ENCODE peak calls at places on chromosomes 7 and 10, in five cellular contexts. One of them, this sample, is unnamed. For H3K27me3, the result is how much of the 10 kb centered on the place peaks cover.

GRCh38 chr10:133235265-133235664 is 2.4 kb upstream of the VENTX start:
- DNase-seq in astrocyte: no peak
- DNase-seq in ovary: no peak
- DNase-seq in H9: no peak
- DNase-seq in Peyer's patch: no peak
- DNase-seq in this sample: no peak

GRCh38 chr7:132009778-132010177 is 453.4 kb upstream of the PODXL start:
- DNase-seq in Peyer's patch: no peak
- DNase-seq in ovary: no peak
- DNase-seq in H9: no peak
- DNase-seq in astrocyte: peak
- DNase-seq in this sample: no peak

GRCh38 chr7:27677912-27678612 is 15.4 kb upstream of the HIBADH start:
- DNase-seq in astrocyte: peak
- DNase-seq in H9: no peak
- DNase-seq in ovary: no peak
- DNase-seq in Peyer's patch: no peak
- DNase-seq in this sample: peak

GRCh38 chr10:131746785-131747184 is 154.0 kb upstream of the PPP2R2D start:
- DNase-seq in Peyer's patch: no peak
- DNase-seq in astrocyte: no peak
- DNase-seq in ovary: no peak
- DNase-seq in H9: no peak
- DNase-seq in this sample: no peak

GRCh38 chr10:112548535-112549276 is 101.7 kb downstream of the VTI1A start:
- DNase-seq in H9: no peak
- DNase-seq in astrocyte: no peak
- DNase-seq in Peyer's patch: no peak
- DNase-seq in ovary: no peak
- DNase-seq in this sample: no peak

GRCh38 chr7:22972207-22972606 is 41.7 kb downstream of the HYCC1 start:
- DNase-seq in ovary: no peak
- DNase-seq in astrocyte: no peak
- DNase-seq in Peyer's patch: no peak
- DNase-seq in H9: no peak
- DNase-seq in this sample: no peak

GRCh38 chr7:28988818-28989595 is 30.9 kb upstream of the TRIL start:
- DNase-seq in astrocyte: peak
- DNase-seq in H9: no peak
- DNase-seq in ovary: no peak
- DNase-seq in Peyer's patch: no peak
- DNase-seq in this sample: peak

GRCh38 chr7:15685358-15686181 is 913 bp downstream of the MEOX2 start:
- DNase-seq in H9: peak
- DNase-seq in astrocyte: peak
- DNase-seq in ovary: peak
- DNase-seq in Peyer's patch: no peak
- DNase-seq in this sample: peak

GRCh38 chr10:93757766-93758509 is at the start of gene LGI1:
- DNase-seq in ovary: no peak
- DNase-seq in Peyer's patch: no peak
- DNase-seq in H9: no peak
- DNase-seq in astrocyte: no peak
- DNase-seq in this sample: no peak

DNA sequence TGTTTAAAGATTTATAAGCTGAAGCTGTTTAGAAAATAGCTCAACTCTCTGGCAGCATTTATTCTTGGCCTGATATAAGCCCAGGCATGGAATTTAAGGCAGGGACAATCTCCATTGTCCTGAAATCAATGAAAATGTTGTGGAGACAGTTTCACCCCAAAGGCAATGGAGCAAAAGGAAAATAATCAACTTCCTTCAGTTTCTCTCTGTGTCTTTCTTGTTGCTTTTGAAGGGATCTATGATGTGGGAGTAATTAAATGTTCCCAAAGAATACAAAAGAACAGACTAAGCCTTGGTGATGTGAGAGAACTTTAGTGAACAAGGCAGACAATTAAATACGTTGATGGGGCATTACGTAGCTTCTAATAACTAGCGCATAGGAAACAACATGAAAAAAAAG is 250.2 kb downstream of the GPR37 start:
- DNase-seq in H9: no peak
- DNase-seq in astrocyte: no peak
- DNase-seq in ovary: no peak
- DNase-seq in Peyer's patch: no peak
- DNase-seq in this sample: no peak
- TF ChIP-seq CTCF in H9: no peak
- TF ChIP-seq CTCF in astrocyte: no peak
- TF ChIP-seq CTCF in ovary: no peak
- TF ChIP-seq CTCF in Peyer's patch: no peak
- TF ChIP-seq CTCF in this sample: no peak

DNA sequence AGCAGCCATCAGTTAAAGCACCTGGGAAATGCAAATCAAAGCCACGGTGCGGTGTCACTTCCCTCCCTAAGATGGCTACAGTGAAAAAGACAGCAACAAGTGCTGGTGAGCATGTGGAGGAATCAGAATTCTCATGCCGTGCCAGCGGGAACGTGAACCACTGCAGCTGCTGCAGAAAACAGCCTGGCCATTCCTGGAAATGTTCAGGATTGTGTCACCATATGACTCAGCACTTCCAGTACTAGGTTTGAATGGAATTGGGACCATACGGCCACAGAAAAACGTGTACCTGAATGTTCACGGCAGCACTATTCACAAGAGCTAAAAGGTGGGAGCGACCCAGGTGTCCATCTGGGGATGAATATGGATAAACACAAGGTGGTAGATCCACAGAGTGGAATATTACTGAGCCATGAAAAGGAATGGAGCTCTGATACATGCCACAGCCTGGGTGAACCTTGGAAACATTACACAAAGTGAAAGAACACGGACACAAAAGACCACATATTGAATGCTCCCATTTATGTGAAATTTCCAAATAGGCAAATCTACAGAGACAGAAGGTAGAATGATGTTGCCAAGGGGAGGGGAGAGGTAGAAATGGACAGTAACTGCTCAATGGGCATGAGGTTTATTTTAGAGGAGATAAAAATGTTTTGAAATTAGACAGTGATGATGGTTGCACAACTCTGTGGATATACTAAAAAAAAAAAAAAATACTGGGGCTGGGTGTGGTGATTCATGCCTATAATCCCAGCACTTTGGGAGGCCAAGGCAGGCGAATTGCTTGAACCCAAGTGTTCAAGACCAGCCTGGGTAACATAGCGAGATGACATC is 61.6 kb downstream of the MICALL2 start:
- DNase-seq in ovary: no peak
- DNase-seq in H9: no peak
- DNase-seq in Peyer's patch: no peak
- DNase-seq in astrocyte: peak
- DNase-seq in this sample: no peak
- H3K27me3 ChIP-seq in ovary: under half
- H3K27me3 ChIP-seq in H9: under half
- H3K27me3 ChIP-seq in Peyer's patch: under half
- H3K27me3 ChIP-seq in astrocyte: under half
- H3K27me3 ChIP-seq in this sample: under half

GRCh38 chr7:74173074-74173473 is 1.1 kb upstream of the EIF4H start:
- DNase-seq in ovary: peak
- DNase-seq in astrocyte: no peak
- DNase-seq in H9: peak
- DNase-seq in Peyer's patch: no peak
- DNase-seq in this sample: no peak

GRCh38 chr7:74175270-74175803 is 1.2 kb downstream of the EIF4H start:
- DNase-seq in ovary: no peak
- DNase-seq in H9: no peak
- DNase-seq in astrocyte: no peak
- DNase-seq in Peyer's patch: no peak
- DNase-seq in this sample: no peak

GRCh38 chr7:74173866-74174605 is at the start of gene EIF4H:
- DNase-seq in astrocyte: peak
- DNase-seq in H9: peak
- DNase-seq in ovary: peak
- DNase-seq in Peyer's patch: peak
- DNase-seq in this sample: peak

GRCh38 chr7:74173491-74173865 is 678 bp upstream of the EIF4H start:
- DNase-seq in ovary: no peak
- DNase-seq in Peyer's patch: no peak
- DNase-seq in H9: no peak
- DNase-seq in astrocyte: no peak
- DNase-seq in this sample: no peak

GRCh38 chr7:74174606-74175082 is 488 bp downstream of the EIF4H start:
- DNase-seq in ovary: peak
- DNase-seq in H9: peak
- DNase-seq in astrocyte: peak
- DNase-seq in Peyer's patch: peak
- DNase-seq in this sample: no peak
- TF ChIP-seq CTCF in ovary: no peak
- TF ChIP-seq CTCF in H9: no peak
- TF ChIP-seq CTCF in astrocyte: no peak
- TF ChIP-seq CTCF in Peyer's patch: no peak
- TF ChIP-seq CTCF in this sample: peak

GRCh38 chr7:141071855-141072547 is 1.9 kb upstream of the TMEM178B start:
- DNase-seq in Peyer's patch: no peak
- DNase-seq in ovary: no peak
- DNase-seq in H9: peak
- DNase-seq in astrocyte: no peak
- DNase-seq in this sample: no peak

GRCh38 chr7:141071260-141071854 is 2.5 kb upstream of the TMEM178B start:
- DNase-seq in astrocyte: no peak
- DNase-seq in Peyer's patch: peak
- DNase-seq in ovary: no peak
- DNase-seq in H9: peak
- DNase-seq in this sample: no peak

GRCh38 chr7:141073641-141074161 is at the start of gene TMEM178B:
- DNase-seq in H9: peak
- DNase-seq in Peyer's patch: no peak
- DNase-seq in ovary: no peak
- DNase-seq in astrocyte: no peak
- DNase-seq in this sample: no peak

GRCh38 chr7:141073173-141073640 is 657 bp upstream of the TMEM178B start:
- DNase-seq in ovary: no peak
- DNase-seq in astrocyte: peak
- DNase-seq in Peyer's patch: no peak
- DNase-seq in H9: no peak
- DNase-seq in this sample: no peak

DNA sequence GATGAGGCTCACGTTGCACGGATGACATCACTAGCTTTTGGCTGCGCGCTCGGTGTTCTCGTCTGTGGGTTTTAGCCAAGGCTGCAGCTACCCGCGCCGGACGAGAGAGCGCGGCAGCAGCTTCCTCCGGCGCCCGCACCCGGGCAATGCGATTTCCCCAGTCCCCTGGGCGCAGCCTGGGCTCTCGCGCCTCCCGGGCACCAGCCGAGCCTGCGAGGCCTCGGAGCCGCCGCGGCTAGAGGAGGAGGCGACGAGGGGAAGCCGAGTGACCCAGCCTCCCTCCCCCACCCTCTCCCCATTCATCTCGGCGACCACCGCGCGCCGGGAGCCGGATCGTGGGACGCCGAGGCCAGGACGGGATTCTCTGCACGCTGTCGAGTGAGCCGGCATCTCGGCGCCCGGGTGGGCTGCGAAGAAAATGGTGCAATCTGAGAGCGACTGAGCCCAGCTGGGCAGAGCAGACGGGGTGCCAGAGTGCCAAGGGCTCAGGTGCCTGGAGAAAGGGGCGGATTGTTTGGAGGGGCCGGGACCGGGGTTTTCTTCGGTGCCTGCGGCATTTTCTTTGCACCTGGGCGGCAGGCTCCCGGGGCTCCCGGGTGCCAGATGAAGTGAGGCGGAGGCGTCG is 1.2 kb upstream of the TMEM178B start:
- DNase-seq in ovary: no peak
- DNase-seq in H9: peak
- DNase-seq in Peyer's patch: peak
- DNase-seq in astrocyte: peak
- DNase-seq in this sample: peak
- H3K27me3 ChIP-seq in ovary: under half
- H3K27me3 ChIP-seq in H9: under half
- H3K27me3 ChIP-seq in Peyer's patch: under half
- H3K27me3 ChIP-seq in astrocyte: under half
- H3K27me3 ChIP-seq in this sample: under half

GRCh38 chr7:70774895-70775527 is 356.9 kb upstream of the GALNT17 start:
- DNase-seq in Peyer's patch: no peak
- DNase-seq in ovary: no peak
- DNase-seq in astrocyte: no peak
- DNase-seq in H9: no peak
- DNase-seq in this sample: no peak

GRCh38 chr7:70777251-70777650 is 354.7 kb upstream of the GALNT17 start:
- DNase-seq in astrocyte: no peak
- DNase-seq in ovary: no peak
- DNase-seq in Peyer's patch: no peak
- DNase-seq in H9: no peak
- DNase-seq in this sample: no peak

GRCh38 chr7:70776627-70777101 is 355.3 kb upstream of the GALNT17 start:
- DNase-seq in ovary: peak
- DNase-seq in H9: no peak
- DNase-seq in astrocyte: peak
- DNase-seq in Peyer's patch: no peak
- DNase-seq in this sample: no peak

GRCh38 chr7:70778585-70778984 is 353.4 kb upstream of the GALNT17 start:
- DNase-seq in Peyer's patch: no peak
- DNase-seq in H9: no peak
- DNase-seq in astrocyte: no peak
- DNase-seq in ovary: no peak
- DNase-seq in this sample: no peak

DNA sequence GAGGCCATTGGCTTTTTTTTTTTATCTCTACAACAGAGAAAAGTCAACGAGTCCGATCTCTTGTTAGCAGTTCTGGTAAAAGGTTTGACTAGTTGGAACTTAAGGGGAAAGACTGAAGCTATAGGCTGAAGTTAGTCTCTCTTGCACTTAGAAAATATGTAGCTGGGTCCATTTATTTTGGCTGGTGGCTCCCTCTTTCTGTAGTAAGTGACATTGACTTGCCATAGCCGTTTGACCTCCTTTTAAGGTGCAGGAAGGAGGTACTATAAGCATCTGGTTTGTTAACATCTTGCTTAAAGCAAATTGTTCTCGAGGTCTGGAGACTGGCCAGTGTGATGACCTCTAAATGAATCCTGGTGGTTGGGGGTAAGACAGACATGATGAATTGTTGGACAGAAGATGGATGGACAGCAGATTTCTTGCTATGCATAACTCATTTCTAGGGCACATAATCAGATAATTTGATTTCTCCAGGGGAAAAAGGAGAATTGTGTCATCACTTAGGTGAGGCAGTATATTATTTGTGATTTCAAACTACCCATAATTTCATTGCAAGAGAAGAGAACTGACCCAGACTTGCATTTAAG is 356.3 kb upstream of the GALNT17 start:
- DNase-seq in astrocyte: peak
- DNase-seq in Peyer's patch: no peak
- DNase-seq in ovary: no peak
- DNase-seq in H9: no peak
- DNase-seq in this sample: no peak
- TF ChIP-seq CTCF in astrocyte: no peak
- TF ChIP-seq CTCF in Peyer's patch: no peak
- TF ChIP-seq CTCF in ovary: no peak
- TF ChIP-seq CTCF in H9: peak
- TF ChIP-seq CTCF in this sample: no peak

This sample was measured in BJ.